ENCODE peak calls at places on chromosomes 5 and 9, in five cellular contexts. P is neuronal stem cell; Y is astrocyte; Z is ovary; A is effector memory CD4-positive, alpha-beta T cell. W is an unnamed sample.

GRCh38 chr5:59037453-59038168 is 454.7 kb downstream of the RAB3C start:
- DNase-seq in P (no peak), Y (no peak), Z (no peak), A (no peak), W (no peak)

GRCh38 chr5:133977161-133977787 is 8.8 kb upstream of the C5orf15 start:
- DNase-seq in P (no peak), Y (no peak), Z (no peak), A (no peak), W (no peak)

GRCh38 chr9:115517335-115518075 is 399.5 kb upstream of the TNC start:
- DNase-seq in P (no peak), Y (peak; percentile 53), Z (no peak), A (no peak), W (no peak)

GRCh38 chr5:169185626-169186025 is 115.3 kb downstream of the SLIT3 start:
- DNase-seq in P (no peak), Y (no peak), Z (no peak), A (no peak), W (no peak)

GRCh38 chr5:144812770-144813169 is 642.1 kb downstream of the KCTD16 start:
- DNase-seq in P (no peak), Y (peak; percentile 52), Z (no peak), A (no peak), W (peak; percentile 96)

GRCh38 chr5:31361234-31361633 is 167.7 kb downstream of the CDH6 start:
- DNase-seq in P (no peak), Y (peak; percentile 66), Z (no peak), A (no peak), W (peak; percentile 63)

GRCh38 chr9:137114613-137115393 is at the start of gene DPP7:
- DNase-seq in P (no peak), Y (no peak), Z (peak; percentile 66), A (peak; percentile 72), W (peak; percentile 70)

GRCh38 chr9:14813336-14814020 is 90.9 kb upstream of the CER1 start:
- DNase-seq in P (no peak), Y (peak; percentile 16), Z (no peak), A (no peak), W (peak; percentile 62)

GRCh38 chr5:78504726-78505431 is 143.7 kb downstream of the LHFPL2 start:
- DNase-seq in P (no peak), Y (peak; percentile 100), Z (peak; percentile 87), A (no peak), W (peak; percentile 96)

GRCh38 chr5:43497311-43498104 is 13.8 kb upstream of the TMEM267 start:
- DNase-seq in P (no peak), Y (no peak), Z (no peak), A (no peak), W (no peak)

GRCh38 chr5:124000558-124000957 is 488.6 kb downstream of the CSNK1G3 start:
- DNase-seq in P (no peak), Y (no peak), Z (no peak), A (no peak), W (no peak)

GRCh38 chr9:131432597-131433301 is 38.9 kb downstream of the PRRC2B start:
- DNase-seq in P (no peak), Y (peak; percentile 89), Z (no peak), A (no peak), W (no peak)

GRCh38 chr5:140220032-140220697 is 45.2 kb downstream of the CYSTM1 start:
- DNase-seq in P (peak; percentile 39), Y (peak; percentile 73), Z (no peak), A (no peak), W (peak; percentile 84)

GRCh38 chr5:119897537-119898370 is 268.4 kb downstream of the FAM170A start:
- DNase-seq in P (no peak), Y (no peak), Z (no peak), A (no peak), W (no peak)

GRCh38 chr9:124818431-124819281 is 34.6 kb upstream of the WDR38 start:
- DNase-seq in P (no peak), Y (peak; percentile 60), Z (no peak), A (no peak), W (peak; percentile 56)

GRCh38 chr5:178668579-178668978 is 41.7 kb upstream of the CLK4 start:
- DNase-seq in P (no peak), Y (no peak), Z (no peak), A (no peak), W (no peak)

GRCh38 chr5:134647750-134648424 is 698 bp upstream of the SEC24A start:
- DNase-seq in P (no peak), Y (peak; percentile 58), Z (no peak), A (peak; percentile 7), W (no peak)

GRCh38 chr5:73912755-73913365 is 286.9 kb downstream of the ARHGEF28 start:
- DNase-seq in P (no peak), Y (peak; percentile 45), Z (no peak), A (no peak), W (no peak)

GRCh38 chr5:34660444-34660843 is 4.3 kb downstream of the RAI14 start:
- DNase-seq in P (no peak), Y (peak; percentile 99), Z (no peak), A (no peak), W (no peak)

GRCh38 chr5:155870636-155871035 is 456.3 kb upstream of the SGCD start:
- DNase-seq in P (no peak), Y (no peak), Z (no peak), A (no peak), W (no peak)

GRCh38 chr9:95242613-95243012 is 74.9 kb downstream of the FANCC start:
- DNase-seq in P (no peak), Y (no peak), Z (no peak), A (no peak), W (no peak)

GRCh38 chr9:108860354-108860753 is 1.7 kb upstream of the ACTL7A start:
- DNase-seq in P (no peak), Y (no peak), Z (no peak), A (no peak), W (no peak)

GRCh38 chr9:108861464-108861863 is 602 bp upstream of the ACTL7A start:
- DNase-seq in P (no peak), Y (no peak), Z (no peak), A (no peak), W (no peak)

GRCh38 chr9:108859459-108860114 is 2.5 kb upstream of the ACTL7A start:
- DNase-seq in P (no peak), Y (no peak), Z (no peak), A (no peak), W (no peak)

GRCh38 chr9:108861997-108862396 is at the start of gene ACTL7A:
- DNase-seq in P (no peak), Y (no peak), Z (no peak), A (no peak), W (no peak)

DNA sequence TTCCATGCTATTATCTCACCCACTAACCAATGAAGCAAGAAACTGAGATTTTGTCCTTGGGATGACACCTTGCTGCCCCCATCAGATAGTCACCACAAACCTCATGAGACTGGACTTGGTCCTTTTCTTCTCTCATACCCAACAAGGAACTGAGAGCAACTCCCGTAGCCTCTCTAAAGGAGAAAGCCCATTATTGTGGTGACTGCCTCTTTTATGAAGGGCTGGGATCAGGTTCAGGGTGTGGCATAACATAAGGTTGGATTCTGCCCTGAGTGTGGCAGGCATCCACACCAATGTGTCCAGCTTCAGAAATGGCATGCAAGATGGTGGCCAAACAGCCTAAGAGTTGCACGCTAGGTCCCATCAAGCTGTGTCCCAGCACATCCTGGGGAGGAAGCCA is 1.3 kb upstream of the ACTL7A start:
- DNase-seq in P (no peak), Y (no peak), Z (no peak), A (no peak), W (no peak)
- H3K36me3 ChIP-seq in P (no peaks in the 10 kb centered on the region), Y (no peaks in the 10 kb centered on the region), Z (no peaks in the 10 kb centered on the region), A (no peaks in the 10 kb centered on the region), W (no peaks in the 10 kb centered on the region)

GRCh38 chr5:2193142-2193922 is 310.6 kb upstream of the IRX4 start:
- DNase-seq in P (no peak), Y (no peak), Z (no peak), A (no peak), W (no peak)

GRCh38 chr5:2191972-2192371 is 309.2 kb upstream of the IRX4 start:
- DNase-seq in P (no peak), Y (no peak), Z (no peak), A (no peak), W (no peak)

GRCh38 chr5:2190549-2190948 is 307.8 kb upstream of the IRX4 start:
- DNase-seq in P (no peak), Y (no peak), Z (no peak), A (no peak), W (no peak)

GRCh38 chr5:2193923-2194555 is 311.3 kb upstream of the IRX4 start:
- DNase-seq in P (no peak), Y (no peak), Z (no peak), A (no peak), W (no peak)

GRCh38 chr5:2192496-2192895 is 309.8 kb upstream of the IRX4 start:
- DNase-seq in P (no peak), Y (no peak), Z (no peak), A (no peak), W (no peak)
- H3K4me3 ChIP-seq in P (no peak overlapping the region), Y (no peak overlapping the region), Z (no peak overlapping the region), A (no peak overlapping the region), W (no peak overlapping the region)

GRCh38 chr5:94761786-94762185 is 143.3 kb downstream of the SLF1 start:
- DNase-seq in P (no peak), Y (no peak), Z (no peak), A (no peak), W (no peak)
- H3K9me3 ChIP-seq in P (no peaks in the 10 kb centered on the region), Y (no peaks in the 10 kb centered on the region), Z (no peaks in the 10 kb centered on the region), A (no peaks in the 10 kb centered on the region), W (no peaks in the 10 kb centered on the region)

GRCh38 chr5:11903614-11904269 is 504 bp downstream of the CTNND2 start:
- DNase-seq in P (peak; percentile 69), Y (peak; percentile 27), Z (no peak), A (no peak), W (peak; percentile 47)

GRCh38 chr5:11904270-11904906 is at the start of gene CTNND2:
- DNase-seq in P (peak; percentile 82), Y (peak; percentile 60), Z (peak; percentile 21), A (no peak), W (peak; percentile 33)

GRCh38 chr5:11906495-11906894 is 2.2 kb upstream of the CTNND2 start:
- DNase-seq in P (no peak), Y (no peak), Z (no peak), A (no peak), W (no peak)

GRCh38 chr5:11903121-11903613 is 1.1 kb downstream of the CTNND2 start:
- DNase-seq in P (peak; percentile 32), Y (peak; percentile 18), Z (no peak), A (no peak), W (no peak)

GRCh38 chr5:11905209-11905608 is 963 bp upstream of the CTNND2 start:
- DNase-seq in P (no peak), Y (no peak), Z (no peak), A (no peak), W (no peak)
- H3K36me3 ChIP-seq in P (no peaks in the 10 kb centered on the region), Y (no peaks in the 10 kb centered on the region), Z (no peaks in the 10 kb centered on the region), A (no peaks in the 10 kb centered on the region), W (no peaks in the 10 kb centered on the region)

DNA sequence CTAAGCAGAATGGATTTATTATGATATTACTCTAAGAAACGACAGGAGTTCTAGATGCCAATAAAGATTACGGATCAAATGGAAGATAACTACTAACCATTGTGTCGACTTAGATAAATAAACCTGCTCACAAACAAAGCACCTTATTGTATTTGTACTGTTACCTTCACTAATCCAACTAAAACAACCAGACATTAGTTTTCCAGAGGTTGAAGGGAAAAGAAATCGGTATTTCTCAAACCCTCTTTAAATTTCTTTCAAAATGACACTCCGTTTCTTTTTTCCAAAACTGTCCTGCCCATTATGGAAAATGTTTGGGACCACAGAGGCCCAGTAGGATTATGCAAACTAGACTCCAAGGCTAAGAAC is 2.8 kb downstream of the MLLT3 start:
- DNase-seq in P (no peak), Y (no peak), Z (no peak), A (no peak), W (no peak)
- H3K4me3 ChIP-seq in P (no peak overlapping the region), Y (peak overlapping the region; percentile 87), Z (peak overlapping the region; percentile 69), A (peak overlapping the region; percentile 83), W (peak overlapping the region; percentile 91)